ENCODE peak calls at places on chromosomes 1 and 21, in ten cellular contexts. P, L, J, W, E, Q, O, M, G and C are unnamed samples.

GRCh38 chr21:44395260-44395659 is 41.8 kb downstream of the TRPM2 start:
- DNase-seq in P (no peak), L (no peak), J (no peak), W (no peak), E (no peak), Q (no peak), O (no peak), M (no peak), G (peak), C (no peak)

GRCh38 chr1:172451002-172451443 is 7.2 kb upstream of the PIGC start:
- DNase-seq in P (no peak), L (no peak), J (no peak), W (peak), E (no peak), Q (no peak), O (peak), M (no peak), G (no peak), C (no peak)

GRCh38 chr1:227947678-227948492 is at the start of gene WNT9A:
- DNase-seq in P (peak), L (no peak), J (peak), W (no peak), E (peak), Q (no peak), O (peak), M (no peak), G (peak), C (peak)

GRCh38 chr1:212607924-212608208 is 695 bp upstream of the ATF3 start:
- DNase-seq in P (no peak), L (no peak), J (no peak), W (no peak), E (no peak), Q (no peak), O (no peak), M (no peak), G (no peak), C (no peak)

GRCh38 chr1:67020304-67020703 is 33.6 kb downstream of the SLC35D1 start:
- DNase-seq in P (no peak), L (no peak), J (no peak), W (no peak), E (no peak), Q (no peak), O (no peak), M (no peak), G (no peak), C (peak)

GRCh38 chr1:155834296-155834926 is 22.6 kb downstream of the GON4L start:
- DNase-seq in P (no peak), L (no peak), J (peak), W (peak), E (no peak), Q (no peak), O (no peak), M (no peak), G (no peak), C (peak)

GRCh38 chr1:98919652-98920051 is 85.0 kb downstream of the PLPPR5 start:
- DNase-seq in P (no peak), L (no peak), J (no peak), W (no peak), E (no peak), Q (no peak), O (no peak), M (no peak), G (no peak), C (no peak)

GRCh38 chr1:207824691-207825090 is 72.8 kb downstream of the CD46 start:
- DNase-seq in P (peak), L (no peak), J (no peak), W (no peak), E (no peak), Q (no peak), O (no peak), M (no peak), G (peak), C (no peak)

GRCh38 chr1:14947421-14947820 is 206.1 kb upstream of the TMEM51 start:
- DNase-seq in P (no peak), L (no peak), J (no peak), W (no peak), E (no peak), Q (no peak), O (no peak), M (no peak), G (no peak), C (no peak)

GRCh38 chr21:42661688-42662429 is 8.4 kb downstream of the PDE9A start:
- DNase-seq in P (no peak), L (no peak), J (no peak), W (no peak), E (peak), Q (no peak), O (no peak), M (no peak), G (no peak), C (no peak)

GRCh38 chr1:52402860-52403240 is 1.4 kb downstream of the ORC1 start:
- DNase-seq in P (no peak), L (peak), J (no peak), W (no peak), E (no peak), Q (no peak), O (peak), M (no peak), G (no peak), C (no peak)

GRCh38 chr1:230300322-230301301 is 125.5 kb downstream of the PGBD5 start:
- DNase-seq in P (peak), L (no peak), J (no peak), W (no peak), E (no peak), Q (no peak), O (no peak), M (no peak), G (no peak), C (no peak)

GRCh38 chr1:157505481-157506272 is 46.6 kb downstream of the FCRL5 start:
- DNase-seq in P (no peak), L (peak), J (peak), W (peak), E (peak), Q (no peak), O (peak), M (no peak), G (peak), C (peak)

GRCh38 chr1:204089044-204089751 is 16.3 kb downstream of the SOX13 start:
- DNase-seq in P (peak), L (no peak), J (peak), W (no peak), E (no peak), Q (peak), O (peak), M (no peak), G (no peak), C (no peak)

GRCh38 chr1:212030936-212031528 is 4.3 kb downstream of the INTS7 start:
- DNase-seq in P (no peak), L (no peak), J (peak), W (peak), E (no peak), Q (no peak), O (no peak), M (no peak), G (no peak), C (no peak)

GRCh38 chr1:15153842-15154479 is 414 bp downstream of the TMEM51 start:
- DNase-seq in P (peak), L (peak), J (no peak), W (peak), E (peak), Q (no peak), O (peak), M (no peak), G (peak), C (peak)

GRCh38 chr1:18174016-18174415 is 66.4 kb downstream of the IGSF21 start:
- DNase-seq in P (no peak), L (no peak), J (no peak), W (no peak), E (no peak), Q (no peak), O (no peak), M (no peak), G (no peak), C (no peak)

GRCh38 chr1:110771245-110772022 is 96.7 kb upstream of the KCNA3 start:
- DNase-seq in P (no peak), L (no peak), J (no peak), W (no peak), E (no peak), Q (peak), O (no peak), M (no peak), G (no peak), C (no peak)

GRCh38 chr1:36603461-36603860 is 120.7 kb upstream of the CSF3R start:
- DNase-seq in P (no peak), L (no peak), J (no peak), W (no peak), E (no peak), Q (no peak), O (no peak), M (no peak), G (no peak), C (no peak)

GRCh38 chr1:172653015-172653709 is 5.7 kb upstream of the FASLG start:
- DNase-seq in P (no peak), L (no peak), J (no peak), W (peak), E (no peak), Q (no peak), O (no peak), M (no peak), G (no peak), C (peak)

GRCh38 chr1:44114098-44114497 is 4.5 kb upstream of the KLF17 start:
- DNase-seq in P (no peak), L (no peak), J (no peak), W (no peak), E (no peak), Q (no peak), O (no peak), M (no peak), G (no peak), C (no peak)

GRCh38 chr1:87959236-87959635 is 630.6 kb downstream of the LMO4 start:
- DNase-seq in P (no peak), L (no peak), J (no peak), W (no peak), E (no peak), Q (no peak), O (no peak), M (no peak), G (no peak), C (no peak)

GRCh38 chr1:170836146-170836545 is 99.2 kb upstream of the MROH9 start:
- DNase-seq in P (no peak), L (no peak), J (no peak), W (peak), E (no peak), Q (no peak), O (no peak), M (no peak), G (no peak), C (peak)

GRCh38 chr1:184365699-184366098 is 21.1 kb upstream of the C1orf21 start:
- DNase-seq in P (no peak), L (no peak), J (no peak), W (no peak), E (no peak), Q (no peak), O (no peak), M (no peak), G (no peak), C (no peak)

GRCh38 chr1:53460211-53460634 is 1.0 kb downstream of the DMRTB1 start:
- DNase-seq in P (no peak), L (no peak), J (no peak), W (no peak), E (no peak), Q (no peak), O (no peak), M (no peak), G (no peak), C (no peak)

GRCh38 chr21:33348728-33349127 is 24.0 kb downstream of the IFNAR1 start:
- DNase-seq in P (no peak), L (no peak), J (no peak), W (no peak), E (no peak), Q (no peak), O (no peak), M (no peak), G (no peak), C (peak)

GRCh38 chr1:90716243-90716551 is 905 bp downstream of the BARHL2 start:
- DNase-seq in P (no peak), L (no peak), J (no peak), W (no peak), E (no peak), Q (no peak), O (no peak), M (no peak), G (no peak), C (no peak)

GRCh38 chr21:29185172-29185571 is 54.7 kb downstream of the MAP3K7CL start:
- DNase-seq in P (no peak), L (no peak), J (no peak), W (no peak), E (no peak), Q (no peak), O (no peak), M (no peak), G (no peak), C (no peak)

GRCh38 chr1:231918239-231919015 is 291.8 kb downstream of the DISC1 start:
- DNase-seq in P (no peak), L (peak), J (no peak), W (peak), E (no peak), Q (no peak), O (no peak), M (no peak), G (no peak), C (no peak)